ENCODE peak calls at places on chromosomes 3 and 15, in six cellular contexts. One of them, this sample, is unnamed.

GRCh38 chr3:40308725-40309438 is 625 bp upstream of the EIF1B start:
- DNase-seq in fibroblast of lung: no peak
- DNase-seq in heart right ventricle: no peak
- DNase-seq in dorsolateral prefrontal cortex: no peak
- DNase-seq in CD8-positive, alpha-beta memory T cell: no peak
- DNase-seq in prostate gland: no peak
- DNase-seq in this sample: no peak

GRCh38 chr3:43161684-43162512 is 56.0 kb upstream of the POMGNT2 start:
- DNase-seq in fibroblast of lung: peak; percentile 89
- DNase-seq in heart right ventricle: no peak
- DNase-seq in CD8-positive, alpha-beta memory T cell: no peak
- DNase-seq in dorsolateral prefrontal cortex: no peak
- DNase-seq in prostate gland: no peak
- DNase-seq in this sample: peak; percentile 65

GRCh38 chr3:1752205-1752604 is 346.5 kb upstream of the CNTN4 start:
- DNase-seq in CD8-positive, alpha-beta memory T cell: no peak
- DNase-seq in fibroblast of lung: no peak
- DNase-seq in heart right ventricle: no peak
- DNase-seq in prostate gland: no peak
- DNase-seq in dorsolateral prefrontal cortex: no peak
- DNase-seq in this sample: no peak

GRCh38 chr15:101381671-101382212 is 86.7 kb upstream of the SNRPA1 start:
- DNase-seq in prostate gland: no peak
- DNase-seq in dorsolateral prefrontal cortex: no peak
- DNase-seq in heart right ventricle: no peak
- DNase-seq in CD8-positive, alpha-beta memory T cell: no peak
- DNase-seq in fibroblast of lung: no peak
- DNase-seq in this sample: no peak

GRCh38 chr3:1007890-1008289 is 84.9 kb upstream of the CNTN6 start:
- DNase-seq in CD8-positive, alpha-beta memory T cell: no peak
- DNase-seq in heart right ventricle: no peak
- DNase-seq in dorsolateral prefrontal cortex: no peak
- DNase-seq in prostate gland: no peak
- DNase-seq in fibroblast of lung: peak; percentile 45
- DNase-seq in this sample: peak; percentile 52

GRCh38 chr15:28897861-28898608 is 12.3 kb downstream of the APBA2 start:
- DNase-seq in prostate gland: no peak
- DNase-seq in CD8-positive, alpha-beta memory T cell: no peak
- DNase-seq in dorsolateral prefrontal cortex: no peak
- DNase-seq in heart right ventricle: no peak
- DNase-seq in fibroblast of lung: no peak
- DNase-seq in this sample: no peak

GRCh38 chr15:41905360-41905793 is 11.5 kb upstream of the SPTBN5 start:
- DNase-seq in dorsolateral prefrontal cortex: no peak
- DNase-seq in CD8-positive, alpha-beta memory T cell: no peak
- DNase-seq in prostate gland: no peak
- DNase-seq in fibroblast of lung: no peak
- DNase-seq in heart right ventricle: no peak
- DNase-seq in this sample: no peak

GRCh38 chr3:117278424-117279190 is 569.0 kb downstream of the TUSC7 start:
- DNase-seq in CD8-positive, alpha-beta memory T cell: no peak
- DNase-seq in fibroblast of lung: peak; percentile 8
- DNase-seq in heart right ventricle: no peak
- DNase-seq in dorsolateral prefrontal cortex: no peak
- DNase-seq in prostate gland: peak; percentile 36
- DNase-seq in this sample: no peak

GRCh38 chr3:95750097-95750496 is 1064.3 kb upstream of the EPHA6 start:
- DNase-seq in prostate gland: no peak
- DNase-seq in heart right ventricle: no peak
- DNase-seq in fibroblast of lung: no peak
- DNase-seq in CD8-positive, alpha-beta memory T cell: no peak
- DNase-seq in dorsolateral prefrontal cortex: no peak
- DNase-seq in this sample: no peak

GRCh38 chr3:71210257-71211002 is 373.1 kb downstream of the FOXP1 start:
- DNase-seq in dorsolateral prefrontal cortex: no peak
- DNase-seq in CD8-positive, alpha-beta memory T cell: no peak
- DNase-seq in prostate gland: no peak
- DNase-seq in fibroblast of lung: peak; percentile 90
- DNase-seq in heart right ventricle: no peak
- DNase-seq in this sample: peak; percentile 94

GRCh38 chr3:114035896-114036295 is 20.4 kb downstream of the CCDC191 start:
- DNase-seq in prostate gland: no peak
- DNase-seq in CD8-positive, alpha-beta memory T cell: no peak
- DNase-seq in dorsolateral prefrontal cortex: no peak
- DNase-seq in heart right ventricle: no peak
- DNase-seq in fibroblast of lung: no peak
- DNase-seq in this sample: no peak

DNA sequence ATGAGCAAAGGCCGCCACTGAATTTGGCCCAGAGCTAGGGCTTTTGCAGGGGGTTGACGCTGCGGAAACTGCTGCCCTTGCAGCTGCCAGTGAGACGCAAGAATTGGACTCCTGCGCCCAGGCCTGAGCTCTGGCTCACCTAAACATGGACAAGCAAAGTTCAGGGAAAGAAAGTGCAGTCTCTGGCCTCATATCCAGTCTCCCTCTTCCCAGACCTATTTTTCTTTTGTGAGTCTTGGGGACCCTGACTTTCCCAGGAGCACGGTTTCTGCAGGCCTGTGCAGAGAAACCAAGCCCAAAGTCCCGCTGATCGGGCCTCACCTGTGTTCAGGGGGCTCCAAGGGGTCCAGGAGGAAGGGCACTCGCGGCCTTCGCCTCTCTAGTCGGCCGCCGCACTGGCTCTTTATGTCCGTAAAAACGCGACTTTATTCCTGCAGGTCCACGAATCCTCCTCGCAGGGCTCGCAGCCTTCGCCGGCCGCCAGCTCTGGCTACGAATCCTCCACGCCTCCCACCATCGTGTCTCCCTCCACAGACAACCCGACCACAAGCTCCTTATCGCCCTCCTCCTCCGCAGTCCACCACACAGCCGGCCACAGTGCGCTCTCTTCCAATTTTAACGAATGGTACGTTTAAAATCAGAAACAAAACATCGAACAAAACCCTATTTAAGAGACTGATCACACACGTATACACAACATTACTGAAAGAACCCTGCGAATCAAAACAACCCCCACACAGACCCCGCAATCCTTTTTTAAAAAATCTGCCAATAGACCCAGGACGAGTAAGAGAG is 3.9 kb downstream of the ZIC1 start:
- DNase-seq in heart right ventricle: no peak
- DNase-seq in fibroblast of lung: no peak
- DNase-seq in prostate gland: no peak
- DNase-seq in CD8-positive, alpha-beta memory T cell: no peak
- DNase-seq in dorsolateral prefrontal cortex: no peak
- DNase-seq in this sample: no peak
- H3K4me3 ChIP-seq in heart right ventricle: peak overlapping the region; percentile 4
- H3K4me3 ChIP-seq in fibroblast of lung: peak overlapping the region; percentile 24
- H3K4me3 ChIP-seq in prostate gland: no peak overlapping the region
- H3K4me3 ChIP-seq in CD8-positive, alpha-beta memory T cell: no peak overlapping the region
- H3K4me3 ChIP-seq in dorsolateral prefrontal cortex: peak overlapping the region; percentile 73
- H3K4me3 ChIP-seq in this sample: no peak overlapping the region

GRCh38 chr3:50486219-50486888 is 17.1 kb downstream of the CACNA2D2 start:
- DNase-seq in prostate gland: no peak
- DNase-seq in CD8-positive, alpha-beta memory T cell: no peak
- DNase-seq in dorsolateral prefrontal cortex: no peak
- DNase-seq in heart right ventricle: no peak
- DNase-seq in fibroblast of lung: no peak
- DNase-seq in this sample: no peak
- H3K4me3 ChIP-seq in prostate gland: no peak overlapping the region
- H3K4me3 ChIP-seq in CD8-positive, alpha-beta memory T cell: no peak overlapping the region
- H3K4me3 ChIP-seq in dorsolateral prefrontal cortex: no peak overlapping the region
- H3K4me3 ChIP-seq in heart right ventricle: no peak overlapping the region
- H3K4me3 ChIP-seq in fibroblast of lung: no peak overlapping the region
- H3K4me3 ChIP-seq in this sample: no peak overlapping the region

GRCh38 chr15:96054029-96054428 is 276.5 kb upstream of the NR2F2 start:
- DNase-seq in fibroblast of lung: no peak
- DNase-seq in dorsolateral prefrontal cortex: no peak
- DNase-seq in CD8-positive, alpha-beta memory T cell: no peak
- DNase-seq in prostate gland: no peak
- DNase-seq in heart right ventricle: no peak
- DNase-seq in this sample: no peak

GRCh38 chr15:96052572-96053038 is 277.9 kb upstream of the NR2F2 start:
- DNase-seq in fibroblast of lung: no peak
- DNase-seq in prostate gland: no peak
- DNase-seq in CD8-positive, alpha-beta memory T cell: no peak
- DNase-seq in heart right ventricle: no peak
- DNase-seq in dorsolateral prefrontal cortex: no peak
- DNase-seq in this sample: no peak

GRCh38 chr15:96054606-96055005 is 275.9 kb upstream of the NR2F2 start:
- DNase-seq in heart right ventricle: no peak
- DNase-seq in prostate gland: no peak
- DNase-seq in CD8-positive, alpha-beta memory T cell: no peak
- DNase-seq in fibroblast of lung: no peak
- DNase-seq in dorsolateral prefrontal cortex: no peak
- DNase-seq in this sample: no peak

GRCh38 chr15:96052154-96052553 is 278.3 kb upstream of the NR2F2 start:
- DNase-seq in heart right ventricle: no peak
- DNase-seq in prostate gland: no peak
- DNase-seq in fibroblast of lung: no peak
- DNase-seq in CD8-positive, alpha-beta memory T cell: no peak
- DNase-seq in dorsolateral prefrontal cortex: no peak
- DNase-seq in this sample: no peak

DNA sequence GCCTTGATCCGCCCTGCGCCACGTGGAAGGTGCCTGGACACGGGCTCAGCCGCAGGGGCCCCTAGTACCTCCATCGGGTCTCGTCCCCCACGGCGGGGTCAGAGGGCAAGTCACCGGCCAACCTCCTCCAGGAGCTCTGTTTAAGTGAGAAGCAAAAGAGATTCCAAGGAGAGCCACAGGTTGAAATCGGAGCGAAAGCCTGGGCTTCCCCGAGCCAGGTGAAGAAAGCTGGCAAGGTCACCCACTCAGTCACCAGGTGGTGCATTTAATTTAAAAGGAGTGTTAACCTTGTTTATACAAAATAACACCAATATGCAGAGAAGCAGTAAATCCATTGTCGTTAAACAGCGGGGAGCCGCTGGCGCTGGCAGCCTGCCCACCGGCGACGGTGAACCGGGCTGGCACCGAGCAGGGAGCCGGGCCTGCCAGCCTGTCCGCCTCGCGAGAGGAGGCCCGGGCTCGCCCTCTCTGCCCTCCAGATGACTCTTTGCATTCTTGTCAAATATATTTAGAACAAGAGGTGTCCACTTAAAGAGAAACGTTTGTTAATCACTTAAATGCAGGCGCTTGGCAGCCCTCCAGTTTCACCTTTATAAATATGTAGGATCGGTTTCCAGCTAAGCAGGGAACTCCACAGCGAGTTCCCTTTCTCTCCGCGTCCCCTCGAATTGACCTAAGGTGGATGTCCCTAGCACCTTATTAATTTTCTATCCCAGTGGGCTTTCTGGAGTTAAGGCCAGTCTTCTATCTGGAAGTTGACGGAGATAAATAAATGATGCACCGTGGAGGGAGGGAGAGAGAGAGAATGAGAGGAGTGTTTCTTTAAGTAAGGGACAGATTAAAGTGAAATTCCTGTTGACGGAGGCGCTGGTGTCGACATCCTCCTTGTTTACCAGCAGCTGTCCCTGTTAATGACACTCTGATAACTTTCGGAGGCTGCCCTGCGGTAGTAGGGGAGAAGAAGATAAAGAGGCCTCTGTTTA is 277.2 kb upstream of the NR2F2 start:
- DNase-seq in dorsolateral prefrontal cortex: no peak
- DNase-seq in prostate gland: peak; percentile 42
- DNase-seq in heart right ventricle: peak; percentile 72
- DNase-seq in fibroblast of lung: peak; percentile 41
- DNase-seq in CD8-positive, alpha-beta memory T cell: no peak
- DNase-seq in this sample: no peak
- H3K4me3 ChIP-seq in dorsolateral prefrontal cortex: peak overlapping the region; percentile 53
- H3K4me3 ChIP-seq in prostate gland: peak overlapping the region; percentile 8
- H3K4me3 ChIP-seq in heart right ventricle: peak overlapping the region; percentile 30
- H3K4me3 ChIP-seq in fibroblast of lung: no peak overlapping the region
- H3K4me3 ChIP-seq in CD8-positive, alpha-beta memory T cell: no peak overlapping the region
- H3K4me3 ChIP-seq in this sample: no peak overlapping the region

DNA sequence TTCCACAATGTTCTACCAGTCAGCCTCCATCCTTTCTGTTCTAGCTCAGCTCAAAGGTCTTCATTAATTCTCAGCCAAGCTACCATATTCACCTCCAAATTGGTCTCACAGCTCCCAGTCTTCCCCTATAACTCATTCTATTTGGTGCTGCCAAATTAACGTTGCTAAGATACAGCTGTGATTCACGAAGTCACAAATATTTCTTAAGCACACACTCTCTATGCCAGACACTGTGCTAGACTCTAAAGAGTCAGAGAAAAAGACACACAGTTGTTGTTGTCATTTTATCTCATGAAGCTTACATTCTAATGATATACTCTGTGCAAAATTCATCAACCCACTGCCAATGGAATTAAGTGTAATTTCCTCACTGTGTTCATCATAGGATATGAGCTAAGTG is 102.8 kb downstream of the FRMD5 start:
- DNase-seq in heart right ventricle: no peak
- DNase-seq in prostate gland: no peak
- DNase-seq in fibroblast of lung: peak; percentile 58
- DNase-seq in dorsolateral prefrontal cortex: no peak
- DNase-seq in CD8-positive, alpha-beta memory T cell: no peak
- DNase-seq in this sample: no peak
- H3K4me3 ChIP-seq in heart right ventricle: no peak overlapping the region
- H3K4me3 ChIP-seq in prostate gland: no peak overlapping the region
- H3K4me3 ChIP-seq in fibroblast of lung: no peak overlapping the region
- H3K4me3 ChIP-seq in dorsolateral prefrontal cortex: no peak overlapping the region
- H3K4me3 ChIP-seq in CD8-positive, alpha-beta memory T cell: no peak overlapping the region
- H3K4me3 ChIP-seq in this sample: no peak overlapping the region

GRCh38 chr15:71109890-71110289 is 5.4 kb upstream of the THSD4 start:
- DNase-seq in fibroblast of lung: no peak
- DNase-seq in dorsolateral prefrontal cortex: no peak
- DNase-seq in heart right ventricle: no peak
- DNase-seq in CD8-positive, alpha-beta memory T cell: no peak
- DNase-seq in prostate gland: no peak
- DNase-seq in this sample: no peak
- H3K4me3 ChIP-seq in fibroblast of lung: no peak overlapping the region
- H3K4me3 ChIP-seq in dorsolateral prefrontal cortex: no peak overlapping the region
- H3K4me3 ChIP-seq in heart right ventricle: no peak overlapping the region
- H3K4me3 ChIP-seq in CD8-positive, alpha-beta memory T cell: no peak overlapping the region
- H3K4me3 ChIP-seq in prostate gland: no peak overlapping the region
- H3K4me3 ChIP-seq in this sample: no peak overlapping the region

GRCh38 chr15:25368855-25369254 is 70.0 kb downstream of the UBE3A start:
- DNase-seq in CD8-positive, alpha-beta memory T cell: no peak
- DNase-seq in heart right ventricle: no peak
- DNase-seq in fibroblast of lung: no peak
- DNase-seq in dorsolateral prefrontal cortex: no peak
- DNase-seq in prostate gland: no peak
- DNase-seq in this sample: no peak

GRCh38 chr15:25362545-25362944 is 76.3 kb downstream of the UBE3A start:
- DNase-seq in heart right ventricle: no peak
- DNase-seq in fibroblast of lung: no peak
- DNase-seq in dorsolateral prefrontal cortex: no peak
- DNase-seq in prostate gland: no peak
- DNase-seq in CD8-positive, alpha-beta memory T cell: no peak
- DNase-seq in this sample: no peak

DNA sequence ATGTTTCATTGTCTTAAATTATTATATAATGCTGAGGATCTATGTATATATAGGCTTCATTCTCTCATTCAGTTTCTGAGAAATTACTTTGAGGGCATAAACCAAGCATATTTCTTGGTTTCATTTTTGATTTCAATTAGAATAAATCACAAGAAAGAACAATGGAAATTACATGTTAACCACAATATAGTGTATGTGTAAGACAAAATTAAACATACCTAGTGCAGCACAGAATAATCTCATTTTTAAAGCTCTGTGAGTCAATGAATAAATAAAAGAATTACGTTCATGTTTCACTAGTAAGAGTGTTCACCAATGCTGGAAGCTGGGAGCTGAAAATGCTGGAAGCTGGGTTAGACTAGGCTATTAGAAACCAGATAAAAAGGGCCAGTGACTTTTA is 72.8 kb downstream of the UBE3A start:
- DNase-seq in prostate gland: no peak
- DNase-seq in fibroblast of lung: no peak
- DNase-seq in CD8-positive, alpha-beta memory T cell: no peak
- DNase-seq in heart right ventricle: no peak
- DNase-seq in dorsolateral prefrontal cortex: no peak
- DNase-seq in this sample: no peak
- H3K4me3 ChIP-seq in prostate gland: no peak overlapping the region
- H3K4me3 ChIP-seq in fibroblast of lung: no peak overlapping the region
- H3K4me3 ChIP-seq in CD8-positive, alpha-beta memory T cell: no peak overlapping the region
- H3K4me3 ChIP-seq in heart right ventricle: no peak overlapping the region
- H3K4me3 ChIP-seq in dorsolateral prefrontal cortex: no peak overlapping the region
- H3K4me3 ChIP-seq in this sample: no peak overlapping the region

This sample was measured in skeletal muscle cell.